ENCODE peak calls at places on chromosome 9, in four cellular contexts. Y is hippocampal formation; B is CD8-positive, alpha-beta memory T cell; C is right cardiac atrium. K is an unnamed sample.
A peak's percentile ranks its signal among the peaks of the same experiment; 100 is the strongest.

GRCh38 chr9:129887210-129888084 is 52.2 kb downstream of the USP20 start:
- DNase-seq in Y (no peak), B (peak; percentile 87), C (peak; percentile 58), K (peak; percentile 78)

GRCh38 chr9:84600739-84601138 is 68.8 kb upstream of the NTRK2 start:
- DNase-seq in Y (no peak), B (no peak), C (no peak), K (no peak)

GRCh38 chr9:13705913-13706312 is 426.4 kb upstream of the MPDZ start:
- DNase-seq in Y (no peak), B (no peak), C (peak; percentile 61), K (no peak)

GRCh38 chr9:123401879-123402513 is 46.0 kb downstream of the CRB2 start:
- DNase-seq in Y (no peak), B (no peak), C (peak; percentile 56), K (no peak)

GRCh38 chr9:106707722-106708121 is 155.2 kb upstream of the ZNF462 start:
- DNase-seq in Y (no peak), B (no peak), C (peak; percentile 15), K (no peak)

GRCh38 chr9:3900673-3901318 is 375.0 kb upstream of the RFX3 start:
- DNase-seq in Y (no peak), B (no peak), C (peak; percentile 21), K (no peak)

GRCh38 chr9:133973791-133974630 is 18.1 kb downstream of the VAV2 start:
- DNase-seq in Y (no peak), B (no peak), C (peak; percentile 50), K (peak; percentile 70)

GRCh38 chr9:122406264-122406890 is 35.6 kb downstream of the PTGS1 start:
- DNase-seq in Y (no peak), B (no peak), C (no peak), K (no peak)

GRCh38 chr9:17380126-17380861 is 198.6 kb upstream of the SH3GL2 start:
- DNase-seq in Y (no peak), B (no peak), C (no peak), K (no peak)

GRCh38 chr9:88396836-88397577 is 8.8 kb downstream of the SPIN1 start:
- DNase-seq in Y (no peak), B (no peak), C (no peak), K (no peak)

GRCh38 chr9:121876658-121877271 is 216.3 kb downstream of the TTLL11 start:
- DNase-seq in Y (no peak), B (no peak), C (no peak), K (no peak)

GRCh38 chr9:9061599-9061998 is 1262.0 kb upstream of the DMAC1 start:
- DNase-seq in Y (no peak), B (no peak), C (no peak), K (no peak)

GRCh38 chr9:109159583-109159982 is 7.5 kb downstream of the FRRS1L start:
- DNase-seq in Y (no peak), B (no peak), C (no peak), K (no peak)

GRCh38 chr9:93948456-93949072 is 6.6 kb downstream of the BARX1 start:
- DNase-seq in Y (no peak), B (no peak), C (no peak), K (no peak)

GRCh38 chr9:112120471-112120925 is 54.6 kb downstream of the SUSD1 start:
- DNase-seq in Y (no peak), B (no peak), C (no peak), K (no peak)

GRCh38 chr9:136048560-136049411 is 46.3 kb downstream of the NACC2 start:
- DNase-seq in Y (no peak), B (no peak), C (no peak), K (peak; percentile 83)

GRCh38 chr9:122815544-122815943 is 12.8 kb downstream of the PDCL start:
- DNase-seq in Y (no peak), B (no peak), C (no peak), K (no peak)

GRCh38 chr9:101711330-101711941 is 27.0 kb downstream of the GRIN3A start:
- DNase-seq in Y (no peak), B (no peak), C (no peak), K (no peak)

GRCh38 chr9:81849631-81850259 is 78.5 kb upstream of the SPATA31D4 start:
- DNase-seq in Y (no peak), B (no peak), C (no peak), K (no peak)

GRCh38 chr9:94011134-94011533 is 56.0 kb upstream of the BARX1 start:
- DNase-seq in Y (no peak), B (no peak), C (peak; percentile 56), K (no peak)

GRCh38 chr9:89477811-89478583 is 19.9 kb downstream of the SEMA4D start:
- DNase-seq in Y (no peak), B (peak; percentile 33), C (peak; percentile 84), K (no peak)

GRCh38 chr9:98375138-98375726 is 119.8 kb upstream of the TBC1D2 start:
- DNase-seq in Y (no peak), B (no peak), C (no peak), K (no peak)

GRCh38 chr9:18791074-18791473 is 241.9 kb downstream of the SAXO1 start:
- DNase-seq in Y (no peak), B (no peak), C (no peak), K (no peak)

GRCh38 chr9:38422555-38423245 is 1.6 kb downstream of the IGFBPL1 start:
- DNase-seq in Y (no peak), B (no peak), C (no peak), K (no peak)

GRCh38 chr9:79572032-79572890 is 496 bp downstream of the TLE4 start:
- DNase-seq in Y (no peak), B (no peak), C (peak; percentile 80), K (peak; percentile 81)

GRCh38 chr9:16039103-16039987 is 486.5 kb downstream of the CCDC171 start:
- DNase-seq in Y (no peak), B (no peak), C (peak; percentile 50), K (no peak)

GRCh38 chr9:80787636-80788035 is 901.7 kb downstream of the TLE1 start:
- DNase-seq in Y (no peak), B (no peak), C (no peak), K (no peak)

GRCh38 chr9:19554518-19554917 is 145.7 kb downstream of the ACER2 start:
- DNase-seq in Y (no peak), B (no peak), C (no peak), K (no peak)

GRCh38 chr9:38280251-38280800 is 112.2 kb upstream of the ALDH1B1 start:
- DNase-seq in Y (no peak), B (no peak), C (no peak), K (no peak)

GRCh38 chr9:94175669-94176068 is 83.4 kb upstream of the ZNF169 start:
- DNase-seq in Y (no peak), B (no peak), C (no peak), K (no peak)

GRCh38 chr9:104553261-104553660 is 15.7 kb upstream of the OR13C8 start:
- DNase-seq in Y (no peak), B (no peak), C (no peak), K (no peak)

GRCh38 chr9:16705121-16705604 is 165.3 kb downstream of the BNC2 start:
- DNase-seq in Y (no peak), B (no peak), C (peak; percentile 95), K (peak; percentile 89)

GRCh38 chr9:134163374-134164196 is 779 bp downstream of the RNU6ATAC start:
- DNase-seq in Y (peak; percentile 37), B (peak; percentile 70), C (peak; percentile 88), K (peak; percentile 82)

K was measured in Right ventricle myocardium inferior.